ENCODE peak calls at places on chromosomes 1 and 21, in six cellular contexts. X is sigmoid colon; I is fibroblast of lung; F is IMR-90; G is stimulated activated CD8-positive, alpha-beta memory T cell treated with anti-CD3 and anti-CD28 coated beads, Interleukin-2, amount 100 ng/mL, for 48 hours; U is ELF-1. N is an unnamed sample.

GRCh38 chr21:44421901-44422840 is 33.1 kb upstream of the LRRC3 start:
- DNase-seq in I (no peak), F (no peak), U (no peak), X (peak), G (no peak), N (no peak)

GRCh38 chr1:119771016-119771415 is 2.3 kb upstream of the HMGCS2 start:
- DNase-seq in I (no peak), G (no peak), X (no peak), F (peak), U (no peak), N (no peak)

GRCh38 chr1:205325334-205325884 is 3.9 kb upstream of the NUAK2 start:
- DNase-seq in G (no peak), X (peak), I (peak), U (peak), F (peak), N (peak)

GRCh38 chr1:24193046-24193445 is 6.0 kb upstream of the IFNLR1 start:
- DNase-seq in G (no peak), F (peak), X (no peak), I (peak), U (no peak), N (no peak)

GRCh38 chr1:167635233-167635648 is 5.2 kb downstream of the RCSD1 start:
- DNase-seq in U (peak), G (no peak), I (peak), F (no peak), X (no peak), N (no peak)

GRCh38 chr1:87513270-87513669 is 184.6 kb downstream of the LMO4 start:
- DNase-seq in U (no peak), G (no peak), F (peak), I (peak), X (no peak), N (peak)

GRCh38 chr1:112954059-112954458 is 1.9 kb downstream of the SLC16A1 start:
- DNase-seq in X (no peak), U (no peak), G (no peak), F (peak), I (peak), N (peak)

GRCh38 chr1:51316113-51316763 is 14.1 kb downstream of the TTC39A start:
- DNase-seq in F (no peak), U (no peak), X (no peak), G (no peak), I (no peak), N (no peak)

GRCh38 chr1:239349699-239350098 is 36.7 kb upstream of the CHRM3 start:
- DNase-seq in U (no peak), G (no peak), F (no peak), I (no peak), X (no peak), N (no peak)

GRCh38 chr1:186574951-186575747 is 105.1 kb downstream of the PTGS2 start:
- DNase-seq in X (no peak), I (peak), F (no peak), G (no peak), U (no peak), N (peak)

GRCh38 chr1:2447274-2448097 is 28.6 kb upstream of the PLCH2 start:
- DNase-seq in I (no peak), F (no peak), G (no peak), X (no peak), U (no peak), N (no peak)

GRCh38 chr1:28322209-28322608 is 6.6 kb upstream of the MED18 start:
- DNase-seq in G (no peak), I (no peak), X (no peak), F (no peak), U (no peak), N (no peak)

GRCh38 chr1:36846366-36846765 is 187.9 kb downstream of the GRIK3 start:
- DNase-seq in I (no peak), X (no peak), U (peak), F (no peak), G (no peak), N (no peak)

GRCh38 chr1:12327566-12327965 is 97.7 kb downstream of the VPS13D start:
- DNase-seq in F (no peak), U (peak), I (no peak), X (no peak), G (no peak), N (no peak)

GRCh38 chr1:218584418-218585155 is 239.5 kb downstream of the TGFB2 start:
- DNase-seq in G (no peak), X (no peak), U (no peak), F (peak), I (peak), N (peak)

GRCh38 chr1:219188331-219188803 is 14.7 kb downstream of the LYPLAL1 start:
- DNase-seq in I (peak), G (no peak), X (no peak), U (no peak), F (no peak), N (no peak)

GRCh38 chr1:172391972-172392371 is 28.5 kb upstream of the C1orf105 start:
- DNase-seq in X (no peak), G (no peak), F (no peak), I (no peak), U (no peak), N (no peak)

GRCh38 chr1:22889213-22889827 is 83.3 kb downstream of the LACTBL1 start:
- DNase-seq in G (no peak), I (peak), X (no peak), U (no peak), F (peak), N (peak)

GRCh38 chr1:37958690-37959089 is 11.8 kb upstream of the INPP5B start:
- DNase-seq in F (peak), G (no peak), I (peak), X (no peak), U (no peak), N (peak)

GRCh38 chr1:6011946-6012258 is 19.7 kb upstream of the NPHP4 start:
- DNase-seq in I (no peak), U (no peak), G (no peak), X (no peak), F (no peak), N (no peak)

GRCh38 chr1:44500181-44501021 is 95.3 kb downstream of the RNF220 start:
- DNase-seq in F (no peak), U (peak), X (no peak), I (peak), G (no peak), N (peak)

GRCh38 chr1:9093096-9093495 is 23.7 kb upstream of the SLC2A5 start:
- DNase-seq in U (no peak), X (no peak), G (no peak), I (no peak), F (no peak), N (no peak)

GRCh38 chr1:2237773-2238172 is 9.7 kb downstream of the SKI start:
- DNase-seq in G (no peak), X (no peak), F (no peak), U (no peak), I (no peak), N (no peak)

GRCh38 chr1:223837206-223837605 is 8.5 kb downstream of the TP53BP2 start:
- DNase-seq in X (no peak), G (no peak), U (no peak), F (peak), I (no peak), N (peak)

GRCh38 chr1:54266195-54266594 is 66.2 kb downstream of the MRPL37 start:
- DNase-seq in I (no peak), F (no peak), G (no peak), X (no peak), U (no peak), N (no peak)

GRCh38 chr21:38306833-38307232 is 50.0 kb downstream of the KCNJ15 start:
- DNase-seq in I (peak), G (no peak), U (no peak), X (no peak), F (peak), N (peak)

GRCh38 chr21:44471341-44471740 is 16.0 kb downstream of the LRRC3 start:
- DNase-seq in X (no peak), U (no peak), G (no peak), F (no peak), I (no peak), N (no peak)

GRCh38 chr1:36132029-36132428 is 7.0 kb upstream of the COL8A2 start:
- DNase-seq in X (no peak), U (no peak), F (no peak), I (no peak), G (no peak), N (no peak)

GRCh38 chr1:42114229-42114628 is 39.0 kb upstream of the GUCA2B start:
- DNase-seq in G (no peak), I (no peak), U (no peak), X (no peak), F (no peak), N (no peak)

GRCh38 chr1:204286841-204287387 is 72.8 kb downstream of the PLEKHA6 start:
- DNase-seq in U (no peak), I (no peak), X (no peak), G (no peak), F (no peak), N (peak)

GRCh38 chr1:35539073-35539823 is 18.0 kb downstream of the KIAA0319L start:
- DNase-seq in I (peak), X (no peak), U (no peak), F (no peak), G (no peak), N (no peak)

GRCh38 chr1:115135681-115136080 is 46.4 kb upstream of the TSPAN2 start:
- DNase-seq in U (no peak), F (peak), G (no peak), I (peak), X (no peak), N (peak)

GRCh38 chr1:20975668-20976067 is 188.6 kb upstream of the HP1BP3 start:
- DNase-seq in U (no peak), F (no peak), G (no peak), I (no peak), X (no peak), N (no peak)

N was measured in mesenchymal stem cell.